ENCODE peak calls at places on chromosomes 5 and 9, in six cellular contexts. M is HepG2, C is H1, E is HCT116, B is K562, U is GM12878. W is an unnamed sample.

GRCh38 chr5:3590253-3590966 is 5.2 kb upstream of the IRX1 start:
- DNase-seq in B (no peak), M (no peak), E (no peak), U (no peak), C (peak; percentile 57), W (no peak)

GRCh38 chr9:76594764-76595410 is 135.9 kb downstream of the GCNT1 start:
- DNase-seq in E (no peak), C (peak; percentile 55), U (no peak), M (no peak), B (no peak), W (no peak)

GRCh38 chr5:94009161-94009560 is 267.8 kb upstream of the POU5F2 start:
- DNase-seq in M (no peak), U (no peak), C (no peak), B (no peak), E (no peak), W (no peak)

GRCh38 chr9:35776018-35776417 is 15.4 kb upstream of the NPR2 start:
- DNase-seq in E (no peak), U (no peak), C (no peak), M (no peak), B (no peak), W (no peak)

GRCh38 chr9:92294297-92294676 is 790 bp upstream of the IARS1 start:
- DNase-seq in U (no peak), M (peak; percentile 9), E (no peak), B (no peak), C (no peak), W (no peak)

GRCh38 chr9:96442491-96442890 is 7.5 kb upstream of the HABP4 start:
- DNase-seq in M (no peak), C (no peak), U (no peak), E (no peak), B (no peak), W (no peak)

GRCh38 chr5:107523019-107523680 is 147.6 kb downstream of the EFNA5 start:
- DNase-seq in C (no peak), U (no peak), E (no peak), M (no peak), B (no peak), W (no peak)

GRCh38 chr9:86766912-86767311 is 180.4 kb downstream of the GAS1 start:
- DNase-seq in C (no peak), M (peak; percentile 13), U (no peak), E (peak; percentile 75), B (no peak), W (no peak)

GRCh38 chr9:6827370-6827949 is 69.7 kb downstream of the KDM4C start:
- DNase-seq in C (peak; percentile 63), M (peak; percentile 71), B (peak; percentile 24), E (peak; percentile 15), U (peak; percentile 16), W (peak; percentile 58)

GRCh38 chr5:170437621-170438375 is 48.6 kb upstream of the KCNMB1 start:
- DNase-seq in U (no peak), C (no peak), B (no peak), E (no peak), M (no peak), W (no peak)

GRCh38 chr5:53962306-53962705 is 348.1 kb downstream of the ARL15 start:
- DNase-seq in B (no peak), U (no peak), E (no peak), C (no peak), M (no peak), W (no peak)

GRCh38 chr9:132415181-132415580 is 5.2 kb downstream of the CFAP77 start:
- DNase-seq in C (peak; percentile 49), E (no peak), B (no peak), U (no peak), M (no peak), W (no peak)

GRCh38 chr9:135328485-135329417 is 150.8 kb upstream of the PPP1R26 start:
- DNase-seq in U (no peak), C (peak; percentile 37), B (no peak), M (no peak), E (no peak), W (no peak)

GRCh38 chr9:17349816-17350215 is 215.0 kb downstream of the CNTLN start:
- DNase-seq in U (no peak), M (no peak), E (no peak), C (no peak), B (no peak), W (no peak)

GRCh38 chr5:171121638-171122037 is 187.4 kb upstream of the TLX3 start:
- DNase-seq in B (no peak), M (no peak), U (no peak), C (no peak), E (no peak), W (no peak)

GRCh38 chr5:119287547-119288073 is 68.2 kb upstream of the TNFAIP8 start:
- DNase-seq in U (no peak), B (no peak), M (no peak), C (no peak), E (no peak), W (no peak)

GRCh38 chr5:150075806-150076205 is 10.5 kb downstream of the CSF1R start:
- DNase-seq in C (peak; percentile 32), E (no peak), B (no peak), U (no peak), M (no peak), W (no peak)

GRCh38 chr5:159905496-159905895 is 10.8 kb upstream of the ADRA1B start:
- DNase-seq in B (no peak), C (no peak), U (no peak), M (no peak), E (peak; percentile 92), W (no peak)

GRCh38 chr5:131379723-131380122 is 115.9 kb downstream of the CDC42SE2 start:
- DNase-seq in U (peak; percentile 75), M (peak; percentile 83), E (no peak), B (no peak), C (no peak), W (no peak)

GRCh38 chr9:2771101-2771500 is 53.8 kb downstream of the KCNV2 start:
- DNase-seq in U (no peak), E (no peak), C (no peak), B (peak; percentile 16), M (no peak), W (no peak)

GRCh38 chr5:139755892-139756671 is 39.5 kb upstream of the PSD2 start:
- DNase-seq in U (no peak), C (peak; percentile 82), M (peak; percentile 41), E (no peak), B (peak; percentile 75), W (no peak)

GRCh38 chr5:139058121-139058520 is 140.0 kb downstream of the SIL1 start:
- DNase-seq in U (no peak), B (no peak), E (no peak), M (no peak), C (no peak), W (no peak)

GRCh38 chr9:106859957-106860715 is 2.8 kb upstream of the ZNF462 start:
- DNase-seq in U (no peak), C (peak; percentile 83), M (no peak), E (peak; percentile 41), B (no peak), W (no peak)

GRCh38 chr5:74094096-74094778 is 468.2 kb downstream of the ARHGEF28 start:
- DNase-seq in B (no peak), C (no peak), E (no peak), U (no peak), M (no peak), W (no peak)

GRCh38 chr5:11319851-11320580 is 559.0 kb upstream of the DAP start:
- DNase-seq in U (no peak), C (no peak), E (no peak), B (no peak), M (peak; percentile 10), W (no peak)

GRCh38 chr9:87465791-87466190 is 31.9 kb upstream of the DAPK1 start:
- DNase-seq in E (no peak), U (no peak), B (no peak), C (no peak), M (no peak), W (no peak)

GRCh38 chr5:120139039-120139438 is 325.1 kb upstream of the PRR16 start:
- DNase-seq in B (no peak), M (peak; percentile 70), E (no peak), C (no peak), U (no peak), W (no peak)

GRCh38 chr5:76542887-76543690 is 80.1 kb downstream of the F2RL2 start:
- DNase-seq in B (no peak), E (no peak), U (no peak), C (no peak), M (no peak), W (no peak)

GRCh38 chr5:149442563-149443182 is 63.6 kb upstream of the IL17B start:
- DNase-seq in C (peak; percentile 99), B (peak; percentile 76), M (peak; percentile 82), E (no peak), U (no peak), W (no peak)

GRCh38 chr5:95631265-95631957 is 11.5 kb downstream of the GPR150 start:
- DNase-seq in C (no peak), U (no peak), B (no peak), E (no peak), M (no peak), W (no peak)
- TF ChIP-seq ZNF274 in C (no peak), U (no peak), B (no peak), E (no peak), M (no peak), W (no peak)

DNA sequence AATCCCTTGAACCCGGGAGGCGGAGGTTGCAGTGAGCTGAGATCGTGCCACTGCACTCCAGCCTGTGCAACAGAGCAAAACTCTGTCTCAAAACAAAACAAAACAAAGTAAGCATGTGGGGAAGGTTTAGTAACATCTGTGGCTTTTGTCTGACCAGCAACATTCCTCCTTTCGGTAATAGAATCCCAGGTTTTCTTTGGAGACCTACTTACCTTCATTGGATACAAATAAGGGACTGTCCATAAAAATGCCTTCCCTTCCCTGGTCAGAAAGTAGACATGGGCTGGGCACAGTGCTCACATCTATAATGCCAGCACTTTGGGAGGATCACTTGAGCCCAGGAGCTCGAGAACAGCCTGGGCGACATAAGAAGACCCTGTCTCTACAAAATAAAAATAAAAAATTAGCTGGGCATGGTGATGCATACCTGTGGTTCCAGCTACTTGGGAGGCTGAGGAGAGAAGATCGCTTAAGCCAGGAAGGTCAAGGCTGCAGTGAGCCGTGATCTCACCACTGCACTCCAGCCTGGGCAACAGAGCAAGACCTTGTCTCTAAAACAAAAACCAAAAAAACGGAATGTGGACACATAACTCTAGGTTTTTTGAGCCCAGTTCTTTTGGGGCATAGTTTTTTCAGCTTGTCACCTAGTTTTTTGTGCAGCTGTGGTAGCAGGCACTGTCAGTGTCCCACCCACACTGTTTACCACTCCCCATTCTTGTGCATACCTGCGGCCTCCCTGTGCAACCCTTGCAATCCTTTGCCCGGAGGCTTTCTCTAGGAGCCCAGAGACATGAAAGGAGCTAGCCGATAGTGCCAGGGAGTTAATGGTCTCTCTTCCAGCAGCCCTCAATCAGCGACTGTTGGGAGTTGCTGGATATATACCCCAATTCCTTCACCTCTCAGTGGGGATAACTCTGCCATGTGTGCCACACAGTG is 8.9 kb upstream of the SPINK4 start:
- DNase-seq in U (no peak), M (no peak), E (no peak), C (no peak), B (no peak), W (no peak)
- H3K4me1 ChIP-seq in U (peaks cover 17% of the 10 kb centered on the region), M (peaks cover 42% of the 10 kb centered on the region), E (peaks cover 66% of the 10 kb centered on the region), C (peaks cover 2% of the 10 kb centered on the region), B (no peaks in the 10 kb centered on the region), W (peaks cover 8% of the 10 kb centered on the region)

GRCh38 chr9:118306773-118307172 is 602.6 kb downstream of the TLR4 start:
- DNase-seq in B (no peak), M (no peak), U (no peak), E (no peak), C (no peak), W (no peak)
- H3K9ac ChIP-seq in B (no peak overlapping the region), M (no peak overlapping the region), U (no peak overlapping the region), E (no peak overlapping the region), C (no peak overlapping the region), W (no peak overlapping the region)

GRCh38 chr5:17819786-17820185 is 185.5 kb downstream of the TAF11L14 start:
- DNase-seq in M (no peak), U (no peak), B (no peak), E (no peak), C (no peak), W (no peak)
- TF ChIP-seq ZNF274 in M (no peak), U (no peak), B (no peak), E (no peak), C (no peak), W (no peak)

GRCh38 chr9:120714088-120714845 is at the start of gene MEGF9:
- DNase-seq in M (peak; percentile 92), C (peak; percentile 97), B (peak; percentile 99), U (peak; percentile 81), E (peak; percentile 90), W (peak; percentile 96)
- H3K4me1 ChIP-seq in M (peaks cover 68% of the 10 kb centered on the region), C (peaks cover 9% of the 10 kb centered on the region), B (peaks cover 29% of the 10 kb centered on the region), U (peaks cover 15% of the 10 kb centered on the region), E (peaks cover 50% of the 10 kb centered on the region), W (peaks cover 6% of the 10 kb centered on the region)

W was measured in NT2/D1.